ENCODE peak calls at places on chromosomes 6 and 20, in six cellular contexts. B, O, M, J, P and L are unnamed samples.

GRCh38 chr20:53611449-53611894 is 17.8 kb upstream of the ZNF217 start:
- DNase-seq in B (no peak), O (no peak), M (peak), J (no peak), P (no peak), L (no peak)

GRCh38 chr20:31916724-31917123 is 35.1 kb downstream of the PDRG1 start:
- DNase-seq in B (no peak), O (no peak), M (no peak), J (no peak), P (no peak), L (no peak)

GRCh38 chr6:7377961-7378360 is 11.6 kb downstream of the CAGE1 start:
- DNase-seq in B (no peak), O (no peak), M (no peak), J (no peak), P (no peak), L (no peak)

GRCh38 chr6:138372711-138373463 is 4.8 kb upstream of the SMIM28 start:
- DNase-seq in B (no peak), O (no peak), M (no peak), J (no peak), P (no peak), L (no peak)

GRCh38 chr20:31641391-31641790 is 3.7 kb downstream of the COX4I2 start:
- DNase-seq in B (no peak), O (no peak), M (no peak), J (no peak), P (no peak), L (no peak)

GRCh38 chr6:3419624-3420272 is 37.1 kb downstream of the SLC22A23 start:
- DNase-seq in B (peak), O (no peak), M (no peak), J (no peak), P (no peak), L (no peak)

GRCh38 chr6:25239498-25239897 is 39.7 kb upstream of the CARMIL1 start:
- DNase-seq in B (no peak), O (no peak), M (no peak), J (no peak), P (no peak), L (no peak)

GRCh38 chr20:8020314-8021079 is 936 bp upstream of the TMX4 start:
- DNase-seq in B (no peak), O (no peak), M (no peak), J (no peak), P (no peak), L (no peak)

GRCh38 chr6:130625825-130626500 is 201.2 kb upstream of the SMLR1 start:
- DNase-seq in B (peak), O (no peak), M (no peak), J (no peak), P (no peak), L (peak)

GRCh38 chr20:36421641-36422040 is 115.5 kb downstream of the DLGAP4 start:
- DNase-seq in B (no peak), O (no peak), M (no peak), J (no peak), P (no peak), L (no peak)

GRCh38 chr6:30213999-30214982 is 1.1 kb upstream of the TRIM26 start:
- DNase-seq in B (peak), O (no peak), M (no peak), J (peak), P (peak), L (no peak)

GRCh38 chr6:165178056-165178455 is 131.3 kb downstream of the C6orf118 start:
- DNase-seq in B (no peak), O (no peak), M (no peak), J (no peak), P (no peak), L (no peak)

GRCh38 chr6:46091080-46091478 is 38.7 kb upstream of the ENPP4 start:
- DNase-seq in B (no peak), O (no peak), M (no peak), J (no peak), P (no peak), L (no peak)

GRCh38 chr6:40312213-40313015 is 274.8 kb downstream of the LRFN2 start:
- DNase-seq in B (no peak), O (no peak), M (no peak), J (no peak), P (no peak), L (no peak)

GRCh38 chr6:111573892-111574800 is 31.5 kb downstream of the TRAF3IP2 start:
- DNase-seq in B (no peak), O (no peak), M (peak), J (no peak), P (no peak), L (no peak)